ENCODE peak calls at places on chromosomes 3 and 15, in five cellular contexts. One of them, this sample, is unnamed.

GRCh38 chr3:175432338-175433025 is 573.3 kb downstream of the NAALADL2 start:
- DNase-seq in adrenal gland: no peak
- DNase-seq in colonic mucosa: no peak
- DNase-seq in NCI-H1436: no peak
- DNase-seq in IMR-90: peak; percentile 56
- DNase-seq in this sample: peak; percentile 58

GRCh38 chr15:44084171-44084570 is 110.9 kb downstream of the FRMD5 start:
- DNase-seq in adrenal gland: no peak
- DNase-seq in colonic mucosa: no peak
- DNase-seq in NCI-H1436: no peak
- DNase-seq in IMR-90: no peak
- DNase-seq in this sample: peak; percentile 43

GRCh38 chr3:127044996-127045395 is 62.1 kb downstream of the PLXNA1 start:
- DNase-seq in adrenal gland: peak; percentile 14
- DNase-seq in colonic mucosa: no peak
- DNase-seq in NCI-H1436: peak; percentile 67
- DNase-seq in IMR-90: peak; percentile 3
- DNase-seq in this sample: no peak

GRCh38 chr15:57445872-57446271 is 69.6 kb downstream of the CGNL1 start:
- DNase-seq in adrenal gland: no peak
- DNase-seq in colonic mucosa: no peak
- DNase-seq in NCI-H1436: no peak
- DNase-seq in IMR-90: peak; percentile 13
- DNase-seq in this sample: peak; percentile 44

GRCh38 chr15:70741107-70741511 is 22.2 kb downstream of the UACA start:
- DNase-seq in adrenal gland: peak; percentile 70
- DNase-seq in colonic mucosa: peak; percentile 69
- DNase-seq in NCI-H1436: no peak
- DNase-seq in IMR-90: peak; percentile 90
- DNase-seq in this sample: peak; percentile 80

GRCh38 chr3:24166518-24166917 is 221.4 kb downstream of the NR1D2 start:
- DNase-seq in adrenal gland: no peak
- DNase-seq in colonic mucosa: no peak
- DNase-seq in NCI-H1436: no peak
- DNase-seq in IMR-90: no peak
- DNase-seq in this sample: no peak

GRCh38 chr15:67564590-67565345 is 22.3 kb downstream of the MAP2K5 start:
- DNase-seq in adrenal gland: no peak
- DNase-seq in colonic mucosa: no peak
- DNase-seq in NCI-H1436: no peak
- DNase-seq in IMR-90: peak; percentile 22
- DNase-seq in this sample: no peak

GRCh38 chr3:46008058-46008457 is 12.4 kb upstream of the FYCO1 start:
- DNase-seq in adrenal gland: no peak
- DNase-seq in colonic mucosa: no peak
- DNase-seq in NCI-H1436: no peak
- DNase-seq in IMR-90: no peak
- DNase-seq in this sample: no peak

GRCh38 chr3:113498221-113499005 is 16.5 kb downstream of the SPICE1 start:
- DNase-seq in adrenal gland: no peak
- DNase-seq in colonic mucosa: no peak
- DNase-seq in NCI-H1436: no peak
- DNase-seq in IMR-90: peak; percentile 87
- DNase-seq in this sample: peak; percentile 81

GRCh38 chr3:12969487-12969886 is 103.7 kb downstream of the IQSEC1 start:
- DNase-seq in adrenal gland: no peak
- DNase-seq in colonic mucosa: no peak
- DNase-seq in NCI-H1436: no peak
- DNase-seq in IMR-90: no peak
- DNase-seq in this sample: no peak

GRCh38 chr3:41164776-41165175 is 34.5 kb upstream of the CTNNB1 start:
- DNase-seq in adrenal gland: no peak
- DNase-seq in colonic mucosa: no peak
- DNase-seq in NCI-H1436: no peak
- DNase-seq in IMR-90: no peak
- DNase-seq in this sample: no peak

GRCh38 chr3:39344746-39345344 is 15.3 kb downstream of the CCR8 start:
- DNase-seq in adrenal gland: no peak
- DNase-seq in colonic mucosa: no peak
- DNase-seq in NCI-H1436: no peak
- DNase-seq in IMR-90: no peak
- DNase-seq in this sample: no peak

GRCh38 chr3:195751584-195751983 is 30.8 kb downstream of the MUC20 start:
- DNase-seq in adrenal gland: no peak
- DNase-seq in colonic mucosa: no peak
- DNase-seq in NCI-H1436: peak; percentile 60
- DNase-seq in IMR-90: no peak
- DNase-seq in this sample: no peak

GRCh38 chr3:194375473-194375872 is 5.9 kb upstream of the LRRC15 start:
- DNase-seq in adrenal gland: no peak
- DNase-seq in colonic mucosa: no peak
- DNase-seq in NCI-H1436: peak; percentile 53
- DNase-seq in IMR-90: no peak
- DNase-seq in this sample: no peak

GRCh38 chr15:29708519-29708918 is 113.7 kb downstream of the TJP1 start:
- DNase-seq in adrenal gland: no peak
- DNase-seq in colonic mucosa: no peak
- DNase-seq in NCI-H1436: no peak
- DNase-seq in IMR-90: no peak
- DNase-seq in this sample: no peak

GRCh38 chr3:178295257-178295912 is 240.9 kb upstream of the KCNMB2 start:
- DNase-seq in adrenal gland: no peak
- DNase-seq in colonic mucosa: no peak
- DNase-seq in NCI-H1436: no peak
- DNase-seq in IMR-90: peak; percentile 50
- DNase-seq in this sample: peak; percentile 71

GRCh38 chr3:142225885-142226215 is 465 bp upstream of the GK5 start:
- DNase-seq in adrenal gland: no peak
- DNase-seq in colonic mucosa: no peak
- DNase-seq in NCI-H1436: no peak
- DNase-seq in IMR-90: no peak
- DNase-seq in this sample: no peak

GRCh38 chr3:128488636-128488994 is 4.4 kb downstream of the GATA2 start:
- DNase-seq in adrenal gland: no peak
- DNase-seq in colonic mucosa: no peak
- DNase-seq in NCI-H1436: no peak
- DNase-seq in IMR-90: no peak
- DNase-seq in this sample: no peak

GRCh38 chr3:33437556-33438283 is 2.5 kb downstream of the UBP1 start:
- DNase-seq in adrenal gland: no peak
- DNase-seq in colonic mucosa: peak; percentile 28
- DNase-seq in NCI-H1436: no peak
- DNase-seq in IMR-90: peak; percentile 77
- DNase-seq in this sample: peak; percentile 57